ENCODE peak calls at places on chromosome 10, in seven cellular contexts. One of them, this sample, is unnamed.

GRCh38 chr10:10986606-10987005 is 31.1 kb upstream of the CELF2 start:
- DNase-seq in AG09309: no peak
- DNase-seq in activated CD4-positive, alpha-beta T cell treated with anti-CD3 and anti-CD28 coated beads for 48 hours: no peak
- DNase-seq in Karpas-422: no peak
- DNase-seq in OCI-LY7: no peak
- DNase-seq in stimulated activated CD8-positive, alpha-beta memory T cell treated with anti-CD3 and anti-CD28 coated beads, Interleukin-4, amount 100 ng/mL, for 4 hours: no peak
- DNase-seq in putamen: no peak
- DNase-seq in this sample: peak; percentile 1

GRCh38 chr10:132366499-132366898 is 30.5 kb upstream of the PWWP2B start:
- DNase-seq in AG09309: no peak
- DNase-seq in activated CD4-positive, alpha-beta T cell treated with anti-CD3 and anti-CD28 coated beads for 48 hours: no peak
- DNase-seq in Karpas-422: no peak
- DNase-seq in OCI-LY7: no peak
- DNase-seq in stimulated activated CD8-positive, alpha-beta memory T cell treated with anti-CD3 and anti-CD28 coated beads, Interleukin-4, amount 100 ng/mL, for 4 hours: no peak
- DNase-seq in putamen: no peak
- DNase-seq in this sample: no peak

GRCh38 chr10:127151981-127152699 is 44.3 kb downstream of the INSYN2A start:
- DNase-seq in AG09309: no peak
- DNase-seq in activated CD4-positive, alpha-beta T cell treated with anti-CD3 and anti-CD28 coated beads for 48 hours: no peak
- DNase-seq in Karpas-422: no peak
- DNase-seq in OCI-LY7: no peak
- DNase-seq in stimulated activated CD8-positive, alpha-beta memory T cell treated with anti-CD3 and anti-CD28 coated beads, Interleukin-4, amount 100 ng/mL, for 4 hours: no peak
- DNase-seq in putamen: no peak
- DNase-seq in this sample: no peak

GRCh38 chr10:48448796-48449195 is 142.3 kb downstream of the MAPK8 start:
- DNase-seq in AG09309: no peak
- DNase-seq in activated CD4-positive, alpha-beta T cell treated with anti-CD3 and anti-CD28 coated beads for 48 hours: no peak
- DNase-seq in Karpas-422: no peak
- DNase-seq in OCI-LY7: no peak
- DNase-seq in stimulated activated CD8-positive, alpha-beta memory T cell treated with anti-CD3 and anti-CD28 coated beads, Interleukin-4, amount 100 ng/mL, for 4 hours: no peak
- DNase-seq in putamen: no peak
- DNase-seq in this sample: no peak

GRCh38 chr10:120460776-120461175 is 3.7 kb downstream of the PLPP4 start:
- DNase-seq in AG09309: peak; percentile 97
- DNase-seq in activated CD4-positive, alpha-beta T cell treated with anti-CD3 and anti-CD28 coated beads for 48 hours: no peak
- DNase-seq in Karpas-422: no peak
- DNase-seq in OCI-LY7: no peak
- DNase-seq in stimulated activated CD8-positive, alpha-beta memory T cell treated with anti-CD3 and anti-CD28 coated beads, Interleukin-4, amount 100 ng/mL, for 4 hours: no peak
- DNase-seq in putamen: no peak
- DNase-seq in this sample: no peak

GRCh38 chr10:44233561-44234470 is 151.1 kb downstream of the CXCL12 start:
- DNase-seq in AG09309: no peak
- DNase-seq in activated CD4-positive, alpha-beta T cell treated with anti-CD3 and anti-CD28 coated beads for 48 hours: no peak
- DNase-seq in Karpas-422: no peak
- DNase-seq in OCI-LY7: no peak
- DNase-seq in stimulated activated CD8-positive, alpha-beta memory T cell treated with anti-CD3 and anti-CD28 coated beads, Interleukin-4, amount 100 ng/mL, for 4 hours: no peak
- DNase-seq in putamen: no peak
- DNase-seq in this sample: no peak

GRCh38 chr10:79346012-79346340 is 1.3 kb upstream of the PPIF start:
- DNase-seq in AG09309: no peak
- DNase-seq in activated CD4-positive, alpha-beta T cell treated with anti-CD3 and anti-CD28 coated beads for 48 hours: no peak
- DNase-seq in Karpas-422: no peak
- DNase-seq in OCI-LY7: no peak
- DNase-seq in stimulated activated CD8-positive, alpha-beta memory T cell treated with anti-CD3 and anti-CD28 coated beads, Interleukin-4, amount 100 ng/mL, for 4 hours: no peak
- DNase-seq in putamen: no peak
- DNase-seq in this sample: no peak

GRCh38 chr10:47406870-47407648 is 23.0 kb upstream of the ZNF488 start:
- DNase-seq in AG09309: no peak
- DNase-seq in activated CD4-positive, alpha-beta T cell treated with anti-CD3 and anti-CD28 coated beads for 48 hours: no peak
- DNase-seq in Karpas-422: no peak
- DNase-seq in OCI-LY7: no peak
- DNase-seq in stimulated activated CD8-positive, alpha-beta memory T cell treated with anti-CD3 and anti-CD28 coated beads, Interleukin-4, amount 100 ng/mL, for 4 hours: no peak
- DNase-seq in putamen: no peak
- DNase-seq in this sample: peak; percentile 98

GRCh38 chr10:129758591-129759021 is 205.5 kb downstream of the EBF3 start:
- DNase-seq in AG09309: no peak
- DNase-seq in activated CD4-positive, alpha-beta T cell treated with anti-CD3 and anti-CD28 coated beads for 48 hours: no peak
- DNase-seq in Karpas-422: no peak
- DNase-seq in OCI-LY7: no peak
- DNase-seq in stimulated activated CD8-positive, alpha-beta memory T cell treated with anti-CD3 and anti-CD28 coated beads, Interleukin-4, amount 100 ng/mL, for 4 hours: no peak
- DNase-seq in putamen: no peak
- DNase-seq in this sample: no peak

This sample was measured in small intestine.